ENCODE peak calls at places on chromosomes 4 and X, in five cellular contexts. J is nephron progenitor cell, B is PC-3, S is osteocyte, Q is lower leg skin. N is an unnamed sample.

GRCh38 chrX:39900788-39901170 is 197.0 kb downstream of the BCOR start:
- DNase-seq in S (no peak), Q (no peak), B (no peak), J (peak), N (no peak)

GRCh38 chr4:15162465-15163283 is 160.4 kb downstream of the CPEB2 start:
- DNase-seq in S (no peak), J (no peak), Q (no peak), B (peak), N (no peak)

GRCh38 chr4:1371151-1371830 is 24.3 kb downstream of the UVSSA start:
- DNase-seq in B (no peak), J (no peak), Q (peak), S (no peak), N (no peak)

GRCh38 chr4:41935652-41936021 is 408 bp downstream of the TMEM33 start:
- DNase-seq in J (no peak), S (no peak), Q (no peak), B (peak), N (peak)

GRCh38 chr4:109554971-109555370 is 5.1 kb upstream of the MCUB start:
- DNase-seq in Q (no peak), B (no peak), S (no peak), J (no peak), N (no peak)

GRCh38 chrX:140439455-140439854 is 65.4 kb downstream of the SOX3 start:
- DNase-seq in B (peak), Q (no peak), J (peak), S (no peak), N (no peak)

GRCh38 chr4:8123389-8123788 is 35.2 kb downstream of the ABLIM2 start:
- DNase-seq in B (no peak), S (no peak), J (peak), Q (no peak), N (no peak)

GRCh38 chr4:87512400-87512799 is 16.8 kb downstream of the SPARCL1 start:
- DNase-seq in S (no peak), J (no peak), Q (no peak), B (no peak), N (no peak)

GRCh38 chr4:156946508-156947197 is 24.9 kb downstream of the PDGFC start:
- DNase-seq in Q (no peak), J (no peak), S (no peak), B (peak), N (peak)

GRCh38 chr4:15901996-15902395 is 36.5 kb downstream of the FGFBP1 start:
- DNase-seq in J (no peak), B (no peak), S (no peak), Q (peak), N (no peak)

GRCh38 chr4:70688795-70689231 is 481 bp downstream of the UTP3 start:
- DNase-seq in S (no peak), Q (peak), J (peak), B (no peak), N (no peak)

GRCh38 chr4:5963611-5964010 is 54.6 kb downstream of the C4orf50 start:
- DNase-seq in Q (no peak), J (no peak), B (no peak), S (no peak), N (no peak)

GRCh38 chr4:25635501-25635900 is 20.1 kb upstream of the SLC34A2 start:
- DNase-seq in Q (no peak), B (peak), J (no peak), S (no peak), N (no peak)

GRCh38 chr4:3311095-3311372 is 18.2 kb downstream of the RGS12 start:
- DNase-seq in S (peak), Q (peak), B (no peak), J (no peak), N (no peak)

GRCh38 chrX:69025802-69026301 is 139.4 kb downstream of the PJA1 start:
- DNase-seq in B (peak), J (no peak), S (peak), Q (no peak), N (no peak)
- TF ChIP-seq CTCF in B (peak), J (no peak), S (no peak), Q (no peak), N (no peak)

GRCh38 chr4:123398151-123398802 is 1.7 kb downstream of the SPRY1 start:
- DNase-seq in B (peak), S (peak), Q (peak), J (peak), N (peak)
- TF ChIP-seq CTCF in B (peak), S (peak), Q (no peak), J (peak), N (peak)

GRCh38 chrX:94053575-94053974 is 379.6 kb downstream of the FAM133A start:
- DNase-seq in S (no peak), B (peak), Q (no peak), J (no peak), N (no peak)

GRCh38 chrX:94057385-94057784 is 383.4 kb downstream of the FAM133A start:
- DNase-seq in B (peak), J (no peak), Q (no peak), S (no peak), N (no peak)

GRCh38 chrX:94058728-94059382 is 384.8 kb downstream of the FAM133A start:
- DNase-seq in S (no peak), Q (no peak), B (peak), J (peak), N (no peak)
- TF ChIP-seq CTCF in S (peak), Q (no peak), B (peak), J (peak), N (no peak)

GRCh38 chrX:131854586-131854985 is 168.5 kb upstream of the STK26 start:
- DNase-seq in Q (no peak), J (no peak), B (peak), S (no peak), N (no peak)
- TF ChIP-seq CTCF in Q (no peak), J (peak), B (peak), S (peak), N (peak)

DNA sequence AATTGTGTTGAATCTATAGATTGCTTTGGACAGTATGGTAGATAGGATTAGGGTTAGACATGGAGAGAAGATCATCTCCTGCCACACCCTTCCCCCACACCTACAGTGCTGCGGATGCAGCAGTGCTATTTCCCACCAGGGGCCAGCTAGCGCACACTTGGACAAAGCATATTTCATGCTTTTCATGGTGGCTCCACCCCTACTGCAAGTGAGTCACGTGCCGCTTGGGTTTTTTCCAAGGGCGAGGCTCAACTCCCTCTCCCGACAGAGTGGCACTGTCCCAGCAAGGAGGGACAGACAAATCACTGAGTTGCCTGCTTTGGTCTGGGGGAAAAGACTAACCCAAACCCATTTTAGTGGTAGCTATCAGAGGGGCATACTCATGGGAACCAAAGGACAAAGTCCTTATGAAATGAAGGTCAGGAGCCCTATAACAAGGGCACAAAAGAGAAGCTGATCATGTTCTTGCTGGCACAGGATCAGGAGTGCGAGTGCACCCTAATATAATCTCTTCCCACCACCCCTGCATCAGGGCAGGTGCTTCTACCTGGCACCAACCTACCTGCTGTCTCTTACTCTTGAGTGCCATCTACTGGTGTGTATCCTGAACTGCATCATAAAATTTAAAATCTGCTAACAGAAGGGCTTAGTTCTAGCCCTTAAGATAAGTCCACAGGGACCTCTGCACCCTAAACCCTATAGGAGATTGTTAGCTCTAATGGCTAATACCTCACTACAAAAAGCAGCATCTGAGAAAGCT is 55.1 kb upstream of the PGAM4 start:
- DNase-seq in B (peak), S (no peak), J (no peak), Q (no peak), N (peak)
- TF ChIP-seq CTCF in B (peak), S (peak), J (peak), Q (no peak), N (peak)

DNA sequence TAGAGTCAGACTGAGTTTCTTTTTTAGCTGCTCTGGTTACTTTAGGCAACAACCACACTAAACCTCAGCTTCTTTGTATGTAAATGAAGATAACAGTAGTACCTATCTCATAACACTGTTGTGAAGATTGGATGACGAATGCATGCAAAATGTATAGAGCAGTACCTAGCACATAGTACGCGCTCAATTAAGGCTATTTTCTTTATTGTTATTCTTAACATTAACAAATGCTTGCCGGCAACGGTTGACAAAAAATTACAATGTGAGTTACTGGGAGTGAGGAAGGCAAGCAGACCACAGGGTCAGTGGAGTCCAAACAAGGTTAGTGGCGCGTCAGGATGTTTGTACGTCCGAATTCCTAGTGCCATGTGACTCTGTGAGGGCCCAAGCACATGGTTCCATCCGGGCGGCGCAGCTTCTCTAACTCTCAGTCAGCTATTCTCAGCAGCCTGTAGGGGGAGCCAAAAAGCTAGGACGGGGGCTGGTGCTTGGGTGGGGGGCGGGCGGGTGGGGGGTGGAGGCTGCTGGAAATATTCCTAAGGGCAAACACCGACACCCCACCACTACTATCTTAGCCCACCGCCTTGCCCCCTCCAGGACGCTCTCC is 795 bp upstream of the NALF2 start:
- DNase-seq in B (no peak), J (no peak), Q (no peak), S (peak), N (no peak)
- TF ChIP-seq CTCF in B (peak), J (peak), Q (no peak), S (peak), N (no peak)

DNA sequence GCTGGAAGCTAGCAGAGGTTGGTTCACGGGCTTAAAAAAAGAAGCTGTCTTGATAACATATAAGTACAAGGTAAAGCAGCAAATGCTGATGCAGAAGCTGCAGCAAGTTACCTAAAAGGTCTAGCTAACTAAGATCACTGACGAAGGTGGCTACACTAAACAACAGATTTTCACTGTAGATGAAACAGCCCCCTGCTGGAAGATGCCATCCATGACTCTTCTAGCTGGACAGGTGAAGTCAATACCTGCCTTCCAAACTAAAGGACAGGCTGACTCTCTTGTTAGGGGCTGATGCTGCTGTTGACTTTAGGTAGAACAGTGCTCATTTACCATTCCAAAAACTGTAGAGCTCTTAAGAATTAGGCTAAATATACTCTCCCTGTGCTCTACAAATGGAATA is 99.5 kb downstream of the FBXW7 start:
- DNase-seq in S (no peak), Q (no peak), J (no peak), B (no peak), N (no peak)
- TF ChIP-seq CTCF in S (no peak), Q (no peak), J (no peak), B (peak), N (no peak)

GRCh38 chrX:45774961-45775360 is 574.3 kb upstream of the DIPK2B start:
- DNase-seq in Q (no peak), S (no peak), B (peak), J (no peak), N (no peak)
- TF ChIP-seq CTCF in Q (no peak), S (no peak), B (no peak), J (no peak), N (no peak)

DNA sequence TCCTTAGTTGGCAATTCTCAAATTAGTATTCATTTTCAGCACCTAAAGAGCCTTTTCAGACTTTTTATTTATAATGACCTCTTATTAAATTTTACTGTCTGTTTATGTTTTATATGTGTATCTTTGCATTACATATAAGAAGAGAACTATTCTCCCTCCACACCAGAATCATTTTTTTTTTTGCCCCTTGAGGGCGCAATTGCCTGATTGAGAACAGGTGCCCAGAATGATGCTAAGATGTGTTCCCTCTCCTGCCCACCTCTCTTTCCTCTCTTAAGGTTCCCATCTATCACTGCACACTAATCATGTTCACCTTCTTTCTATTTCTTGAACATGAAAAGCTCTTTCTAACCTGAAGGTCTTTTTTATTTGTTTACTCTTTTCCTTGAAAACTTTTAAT is 44.2 kb upstream of the ADAM29 start:
- DNase-seq in S (no peak), Q (no peak), B (peak), J (no peak), N (no peak)
- TF ChIP-seq CTCF in S (peak), Q (no peak), B (peak), J (no peak), N (no peak)

N was measured in CD14-positive monocyte.